ENCODE peak calls at places on chromosomes 5 and 9, in four cellular contexts. K is K562, J is A549, P is H1. V is an unnamed sample.

GRCh38 chr5:97915101-97915500 is 732.1 kb upstream of the RIOK2 start:
- DNase-seq in J (no peak), K (no peak), P (no peak), V (no peak)

GRCh38 chr5:157506981-157507780 is 47.2 kb downstream of the NIPAL4 start:
- DNase-seq in P (no peak), K (no peak), J (no peak), V (no peak)

GRCh38 chr5:151073280-151073679 is 7.6 kb downstream of the TNIP1 start:
- DNase-seq in K (no peak), J (no peak), P (no peak), V (no peak)

GRCh38 chr5:142006363-142007236 is 6.2 kb downstream of the GNPDA1 start:
- DNase-seq in P (no peak), K (no peak), J (no peak), V (no peak)

GRCh38 chr5:124111886-124112285 is 599.9 kb downstream of the CSNK1G3 start:
- DNase-seq in P (no peak), J (no peak), K (no peak), V (no peak)

GRCh38 chr5:84032404-84032803 is 311.7 kb upstream of the HAPLN1 start:
- DNase-seq in K (no peak), J (no peak), P (no peak), V (no peak)

GRCh38 chr5:93892481-93892880 is 151.1 kb upstream of the POU5F2 start:
- DNase-seq in P (no peak), K (no peak), J (no peak), V (no peak)

GRCh38 chr5:52864884-52865283 is 77.2 kb downstream of the ITGA1 start:
- DNase-seq in J (no peak), P (no peak), K (no peak), V (no peak)

GRCh38 chr9:90948156-90948555 is 146.5 kb downstream of the SYK start:
- DNase-seq in P (no peak), K (no peak), J (no peak), V (no peak)

GRCh38 chr5:127801751-127802476 is 98.7 kb downstream of the CCDC192 start:
- DNase-seq in P (no peak), K (no peak), J (no peak), V (no peak)

GRCh38 chr5:178198706-178199105 is 5.6 kb upstream of the HNRNPAB start:
- DNase-seq in K (no peak), P (no peak), J (no peak), V (no peak)

GRCh38 chr5:151238303-151238741 is 14.4 kb upstream of the CCDC69 start:
- DNase-seq in K (peak), J (no peak), P (peak), V (no peak)

GRCh38 chr9:2729003-2729402 is 11.7 kb downstream of the KCNV2 start:
- DNase-seq in K (no peak), J (no peak), P (no peak), V (no peak)

GRCh38 chr5:54234304-54234938 is 76.0 kb downstream of the ARL15 start:
- DNase-seq in P (no peak), J (peak), K (no peak), V (no peak)

GRCh38 chr5:56669534-56670483 is 145.5 kb upstream of the MAP3K1 start:
- DNase-seq in J (no peak), P (peak), K (no peak), V (peak)

GRCh38 chr9:109560470-109561132 is 62.5 kb upstream of the PTPN3 start:
- DNase-seq in K (no peak), P (peak), J (no peak), V (no peak)

GRCh38 chr9:119803679-119804078 is 434.4 kb upstream of the BRINP1 start:
- DNase-seq in J (no peak), P (no peak), K (no peak), V (no peak)

GRCh38 chr5:144418719-144419118 is 248.0 kb downstream of the KCTD16 start:
- DNase-seq in K (no peak), J (no peak), P (no peak), V (no peak)

GRCh38 chr9:109780453-109781033 is 545 bp downstream of the PALM2AKAP2 start:
- DNase-seq in K (no peak), J (no peak), P (peak), V (no peak)

GRCh38 chr9:99172129-99173091 is 49.3 kb downstream of the ALG2 start:
- DNase-seq in P (no peak), J (no peak), K (no peak), V (no peak)
- TF ChIP-seq CEBPB in P (no peak), J (no peak), K (no peak), V (no peak)

GRCh38 chr9:128091144-128091543 is 23.1 kb downstream of the SLC25A25 start:
- DNase-seq in K (peak), P (peak), J (no peak), V (no peak)
- TF ChIP-seq CEBPB in K (no peak), P (no peak), J (no peak), V (no peak)

GRCh38 chr9:26850995-26851394 is 41.6 kb downstream of the CAAP1 start:
- DNase-seq in K (no peak), J (no peak), P (no peak), V (no peak)

DNA sequence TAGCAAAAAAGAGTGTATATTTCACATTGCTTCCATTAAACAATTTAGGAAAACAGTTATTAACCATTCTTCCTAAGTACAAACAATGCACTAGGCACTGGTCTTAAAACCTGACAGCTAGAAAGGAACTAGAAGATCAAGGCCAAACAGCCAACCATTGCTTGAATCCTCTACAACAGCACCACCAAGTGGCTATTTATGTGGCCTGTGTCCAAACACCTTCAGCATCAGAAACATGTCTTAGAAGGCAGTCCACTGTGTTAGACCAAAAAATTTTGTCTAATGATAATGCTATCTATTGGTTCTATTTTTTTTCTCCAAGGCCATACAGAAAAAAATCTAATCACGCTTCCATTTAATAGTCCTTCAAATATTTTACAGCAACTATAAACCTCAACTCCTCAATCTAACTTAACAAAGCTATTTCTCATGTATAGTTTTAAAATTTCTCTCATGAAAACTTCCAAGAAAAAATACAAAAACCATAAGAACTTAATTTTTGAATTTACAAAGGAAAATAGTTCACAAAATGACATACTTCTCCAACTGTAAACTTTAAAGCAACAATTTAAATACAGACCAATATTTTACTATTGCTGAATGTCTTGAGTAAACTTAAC is 36.1 kb downstream of the CAAP1 start:
- DNase-seq in J (peak), K (peak), P (no peak), V (peak)
- TF ChIP-seq CEBPB in J (no peak), K (no peak), P (no peak), V (no peak)

GRCh38 chr5:136666970-136667620 is 301.8 kb upstream of the TRPC7 start:
- DNase-seq in P (no peak), J (no peak), K (no peak), V (no peak)
- TF ChIP-seq CEBPB in P (no peak), J (no peak), K (no peak), V (no peak)

GRCh38 chr5:135384898-135385297 is 14.1 kb downstream of the MACROH2A1 start:
- DNase-seq in P (no peak), K (no peak), J (no peak), V (no peak)

GRCh38 chr5:135385576-135385975 is 13.5 kb downstream of the MACROH2A1 start:
- DNase-seq in P (no peak), J (no peak), K (no peak), V (no peak)

GRCh38 chr5:135386096-135386495 is 12.9 kb downstream of the MACROH2A1 start:
- DNase-seq in P (no peak), J (no peak), K (no peak), V (no peak)

GRCh38 chr5:135382131-135382530 is 16.9 kb downstream of the MACROH2A1 start:
- DNase-seq in K (peak), J (no peak), P (no peak), V (no peak)

DNA sequence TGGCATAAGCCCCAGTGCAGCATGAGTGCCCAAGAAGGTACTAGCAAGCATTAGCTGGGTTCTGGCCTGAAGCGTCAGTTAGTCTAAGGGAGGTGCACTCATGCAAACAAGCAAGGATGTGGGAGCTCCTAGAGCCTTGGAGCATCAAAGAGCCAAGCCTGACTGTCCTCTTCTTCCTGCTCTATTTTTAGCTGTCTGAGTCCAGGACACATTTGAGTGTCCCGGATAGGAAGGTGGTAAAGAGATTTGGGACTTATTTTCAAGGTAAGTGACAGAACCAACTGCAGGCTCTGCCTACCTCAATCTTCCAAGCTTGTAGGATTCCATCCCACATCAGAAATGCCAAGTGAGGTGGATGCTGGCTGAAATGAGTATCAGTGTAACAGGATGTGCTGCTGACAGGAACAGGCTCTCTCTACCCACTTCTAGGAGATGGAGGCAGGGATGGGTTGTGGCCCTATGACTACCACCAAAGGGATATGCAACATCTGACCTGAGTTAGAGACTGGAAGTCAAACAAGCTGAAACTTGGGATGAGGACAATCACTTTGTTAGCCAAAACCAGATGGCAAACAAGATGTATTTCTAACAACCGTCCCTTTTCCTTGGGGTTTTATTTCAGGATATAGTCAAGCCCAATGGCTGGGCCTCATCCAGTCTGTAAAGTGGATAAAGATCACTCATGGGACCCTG is 15.1 kb downstream of the MACROH2A1 start:
- DNase-seq in K (no peak), J (no peak), P (no peak), V (no peak)
- TF ChIP-seq CEBPB in K (no peak), J (no peak), P (no peak), V (no peak)

DNA sequence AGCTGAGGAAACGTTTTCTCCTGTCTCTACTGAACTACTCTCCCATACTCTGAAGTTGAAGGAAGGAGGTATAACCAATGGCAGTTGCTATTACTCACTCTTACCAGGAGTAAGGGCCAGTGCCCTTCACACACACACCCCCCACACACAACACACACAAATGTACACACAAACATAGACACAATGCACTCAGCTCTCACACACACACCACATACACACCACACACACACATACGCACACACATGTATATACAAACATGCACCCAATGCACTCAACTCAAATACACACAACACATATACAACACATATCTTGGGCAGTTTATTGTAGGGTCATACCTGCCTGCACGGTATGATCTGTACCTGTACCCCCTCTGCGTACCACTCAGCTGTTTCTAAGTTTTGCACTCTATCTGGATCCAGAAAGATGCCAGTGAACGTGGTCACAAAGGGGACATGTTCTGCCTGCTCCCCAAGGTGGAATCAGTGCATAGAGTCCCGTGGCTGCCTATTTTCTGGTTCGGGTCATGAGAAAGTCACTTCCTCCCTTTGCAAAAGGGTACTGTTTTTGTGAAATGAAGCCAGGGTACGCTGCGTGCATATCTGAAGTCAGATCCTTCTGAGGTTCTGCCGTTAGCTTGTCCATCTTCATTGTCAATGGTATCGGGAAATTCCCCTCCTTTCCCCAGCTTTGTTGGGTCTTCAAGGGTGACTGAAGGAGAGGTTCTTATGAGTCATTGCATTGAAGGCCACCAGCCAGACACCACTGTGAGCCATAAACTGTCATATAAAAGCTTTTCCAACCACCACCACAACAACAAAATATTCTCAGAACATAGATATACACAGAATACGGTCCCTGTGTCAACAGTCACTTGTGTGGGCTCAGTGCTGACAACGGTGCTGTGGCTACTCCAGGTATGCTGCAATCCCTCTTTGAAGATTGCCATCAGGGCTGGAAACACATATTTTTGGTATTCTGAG is 131.9 kb downstream of the UGCG start:
- DNase-seq in J (no peak), P (no peak), K (no peak), V (peak)
- TF ChIP-seq CEBPB in J (no peak), P (no peak), K (no peak), V (no peak)

DNA sequence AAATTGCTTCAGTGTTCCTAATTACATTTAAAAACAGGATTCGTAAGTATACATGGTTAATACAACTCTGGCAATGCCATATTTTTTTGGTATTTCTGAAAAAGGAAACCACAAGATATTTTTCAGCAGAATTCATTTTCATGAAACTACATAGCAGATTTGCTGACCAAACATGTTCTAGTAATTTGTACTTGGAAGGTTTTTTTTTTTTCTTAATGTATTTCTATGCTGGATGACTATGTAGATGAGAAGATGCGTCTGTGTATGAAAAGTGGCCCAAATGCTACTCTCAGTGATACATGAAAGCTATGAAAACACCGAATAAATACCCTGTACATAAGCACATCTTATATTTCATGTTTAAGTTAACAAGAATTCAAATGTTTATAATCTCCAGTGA is 400.9 kb upstream of the CYLC2 start:
- DNase-seq in K (no peak), J (no peak), P (no peak), V (no peak)
- TF ChIP-seq CEBPB in K (no peak), J (no peak), P (no peak), V (no peak)

DNA sequence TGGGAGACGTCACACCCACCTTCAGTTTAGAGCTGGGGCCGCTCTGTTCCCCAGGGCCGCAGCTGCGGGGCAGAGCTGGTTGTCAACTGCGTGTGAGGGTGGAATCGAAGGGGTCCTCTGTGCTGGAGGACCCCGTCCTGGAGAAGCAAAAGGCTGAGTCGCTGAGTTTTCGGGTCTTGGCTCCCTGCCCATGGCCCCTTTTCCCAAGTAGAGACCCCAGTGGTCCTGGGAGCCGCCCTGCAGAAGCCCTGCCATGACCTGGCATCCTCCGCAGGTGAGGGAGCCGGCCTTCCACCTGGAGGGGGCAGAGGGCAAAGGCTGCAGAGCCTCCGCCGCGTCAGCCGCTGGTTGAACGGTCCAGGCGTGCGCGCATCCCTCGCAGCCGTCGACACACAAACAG is 90.4 kb upstream of the COL5A1 start:
- DNase-seq in K (no peak), P (no peak), J (no peak), V (no peak)
- TF ChIP-seq CEBPB in K (no peak), P (no peak), J (no peak), V (no peak)

GRCh38 chr5:137580030-137580429 is 80.9 kb upstream of the SPOCK1 start:
- DNase-seq in K (peak), P (peak), J (peak), V (no peak)
- TF ChIP-seq CEBPB in K (no peak), P (no peak), J (no peak), V (no peak)

DNA sequence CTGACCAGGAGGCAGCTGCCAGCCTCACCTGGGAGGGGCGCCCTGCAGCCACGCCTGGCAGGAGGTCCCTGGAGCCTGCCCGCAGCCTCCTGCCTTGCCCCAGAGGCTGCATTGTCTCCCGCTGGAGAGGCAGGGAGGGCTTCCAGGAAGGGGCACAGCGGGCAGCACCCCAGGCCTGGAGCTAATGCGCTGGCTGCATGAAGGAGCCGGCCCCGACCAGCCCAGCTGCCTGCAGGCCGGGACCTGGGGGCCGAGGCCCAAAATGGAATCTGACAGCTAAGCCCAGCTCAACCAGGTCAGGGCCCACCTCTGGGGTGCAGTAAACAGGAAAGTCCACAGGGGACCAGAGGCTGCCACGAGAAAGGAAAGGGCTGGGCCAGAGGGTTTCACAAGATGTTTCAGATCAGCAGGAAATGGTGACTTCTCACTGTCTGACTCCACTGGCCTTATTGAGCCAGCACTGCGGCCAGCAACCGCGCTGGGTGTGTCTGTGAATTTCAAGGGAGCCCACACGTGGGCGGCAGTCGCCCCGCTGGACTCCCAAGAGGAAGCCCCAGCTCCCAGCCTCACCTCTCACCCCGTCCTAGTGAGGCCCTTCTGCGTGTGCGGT is 18.6 kb upstream of the NOTCH1 start:
- DNase-seq in P (no peak), J (no peak), K (no peak), V (peak)
- TF ChIP-seq CEBPB in P (no peak), J (no peak), K (no peak), V (no peak)

V was measured in GM12878.